ENCODE peak calls at places on chromosomes 13 and 19, in four cellular contexts. S, Y, C and A are unnamed samples.
A peak's percentile ranks its signal among the peaks of the same experiment; 100 is the strongest.

GRCh38 chr13:91797567-91797966 is 399.1 kb downstream of the GPC5 start:
- DNase-seq in S (no peak), Y (no peak), C (no peak), A (no peak)

GRCh38 chr19:48629599-48630288 is 7.4 kb downstream of the DBP start:
- DNase-seq in S (peak; percentile 54), Y (peak; percentile 79), C (peak; percentile 98), A (no peak)

GRCh38 chr13:110850840-110851239 is 64.0 kb downstream of the ANKRD10 start:
- DNase-seq in S (no peak), Y (no peak), C (no peak), A (no peak)

GRCh38 chr13:33642374-33643065 is 175.4 kb upstream of the RFC3 start:
- DNase-seq in S (peak; percentile 39), Y (peak; percentile 95), C (peak; percentile 66), A (no peak)

GRCh38 chr13:35485451-35485850 is 9.0 kb upstream of the MAB21L1 start:
- DNase-seq in S (no peak), Y (no peak), C (no peak), A (no peak)

GRCh38 chr13:74452881-74453280 is 318.7 kb upstream of the KLF12 start:
- DNase-seq in S (no peak), Y (no peak), C (no peak), A (no peak)

GRCh38 chr19:19087676-19088075 is 23.9 kb downstream of the SLC25A42 start:
- DNase-seq in S (no peak), Y (no peak), C (no peak), A (no peak)

GRCh38 chr13:36818483-36819063 is 449 bp upstream of the RFXAP start:
- DNase-seq in S (no peak), Y (no peak), C (no peak), A (no peak)

GRCh38 chr13:47480941-47481340 is 520.1 kb downstream of the SUCLA2 start:
- DNase-seq in S (no peak), Y (no peak), C (no peak), A (no peak)

GRCh38 chr19:47351545-47351944 is 2.4 kb downstream of the DHX34 start:
- DNase-seq in S (no peak), Y (peak; percentile 82), C (peak; percentile 10), A (no peak)

GRCh38 chr13:112771139-112771876 is 81.5 kb downstream of the ATP11A start:
- DNase-seq in S (no peak), Y (no peak), C (peak; percentile 34), A (no peak)

GRCh38 chr19:53394522-53394973 is 401 bp upstream of the ZNF765 start:
- DNase-seq in S (peak; percentile 64), Y (no peak), C (no peak), A (peak; percentile 66)

GRCh38 chr19:50632151-50632835 is 7.4 kb downstream of the SYT3 start:
- DNase-seq in S (no peak), Y (no peak), C (no peak), A (no peak)

GRCh38 chr13:80979035-80979641 is 638.2 kb upstream of the SPRY2 start:
- DNase-seq in S (no peak), Y (peak; percentile 90), C (peak; percentile 56), A (peak; percentile 38)

GRCh38 chr13:87952377-87952776 is 281.2 kb downstream of the SLITRK5 start:
- DNase-seq in S (no peak), Y (no peak), C (no peak), A (no peak)

GRCh38 chr13:112210401-112210800 is 143.5 kb downstream of the SOX1 start:
- DNase-seq in S (no peak), Y (no peak), C (no peak), A (no peak)

GRCh38 chr13:109517516-109517915 is 268.9 kb downstream of the IRS2 start:
- DNase-seq in S (no peak), Y (peak; percentile 53), C (no peak), A (no peak)

GRCh38 chr13:112934075-112934474 is 34.9 kb upstream of the MCF2L start:
- DNase-seq in S (no peak), Y (peak; percentile 39), C (no peak), A (no peak)

DNA sequence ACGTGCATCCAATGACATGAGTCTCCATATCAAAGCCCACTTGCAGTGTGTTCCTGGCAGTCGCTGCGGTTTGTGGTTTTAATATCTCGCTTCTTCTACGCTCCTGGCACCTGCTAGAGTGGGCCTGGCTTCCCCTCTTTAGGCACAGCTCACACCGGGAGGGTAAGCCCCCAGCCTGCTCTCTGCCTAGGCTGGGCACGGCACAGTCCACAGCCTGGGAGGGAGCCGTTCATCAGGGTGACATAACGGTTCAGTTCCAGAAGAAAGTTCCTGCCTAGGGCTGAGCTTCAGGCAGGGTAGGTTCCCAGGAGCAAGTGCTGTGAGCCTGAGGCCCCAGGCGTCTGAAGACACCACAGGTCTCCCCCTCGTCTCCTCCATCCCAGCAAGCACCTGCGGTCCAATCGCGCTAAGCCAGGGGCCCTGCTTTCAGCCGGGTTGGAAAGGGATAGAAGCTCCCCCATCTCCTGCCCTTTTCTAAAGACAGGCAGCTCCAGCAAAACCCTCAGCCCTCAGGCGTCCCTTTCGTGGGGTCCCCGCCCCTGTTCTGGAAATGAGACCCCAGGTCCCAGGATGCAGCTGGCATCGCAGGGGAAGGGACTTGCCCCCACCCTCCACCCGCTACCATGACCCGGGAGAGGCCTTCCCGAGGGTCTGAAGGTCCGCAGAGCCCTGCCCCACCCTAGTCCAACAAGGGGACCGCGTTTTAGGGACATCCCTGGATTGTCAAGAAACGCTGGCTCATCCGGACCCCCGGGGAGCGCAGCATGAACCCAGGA is 121.6 kb upstream of the ZNF507 start:
- DNase-seq in S (no peak), Y (no peak), C (no peak), A (no peak)
- H3K4me3 ChIP-seq in S (peak overlapping the region; percentile 55), Y (no peak overlapping the region), C (no peak overlapping the region), A (peak overlapping the region; percentile 31)

DNA sequence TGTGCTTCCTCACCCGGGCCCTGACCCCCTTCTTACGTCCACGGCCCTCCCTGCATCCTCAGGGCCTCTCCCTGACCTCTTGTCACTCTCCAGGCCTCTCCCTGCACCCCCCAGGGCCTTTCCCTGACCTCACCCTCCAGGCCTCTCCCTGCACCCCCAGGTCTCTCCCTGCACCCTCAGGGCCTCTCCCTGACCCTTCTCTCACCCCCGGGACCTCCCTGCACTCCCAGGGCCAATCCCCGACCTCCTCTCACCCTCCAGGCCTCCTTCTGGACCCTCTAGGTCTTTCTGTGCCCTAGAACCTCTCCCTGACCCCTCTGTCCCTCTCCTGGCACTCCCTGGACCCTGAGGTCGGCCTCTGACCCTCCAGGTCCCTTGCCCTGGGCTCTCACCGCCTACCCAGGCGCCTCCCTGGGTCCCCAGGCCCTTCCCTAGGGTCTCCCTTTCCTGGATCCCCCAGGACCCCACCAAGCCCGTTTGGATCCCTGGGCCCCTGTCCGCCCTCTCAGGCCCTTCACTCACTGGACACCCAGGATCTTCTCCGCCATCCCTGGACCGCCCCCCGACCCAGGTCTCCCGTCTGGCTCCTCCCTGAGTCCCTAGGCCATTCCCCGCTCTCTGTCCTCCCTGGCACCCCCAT is 588 bp downstream of the KMT5C start:
- DNase-seq in S (no peak), Y (no peak), C (peak; percentile 24), A (peak; percentile 66)
- H3K4me3 ChIP-seq in S (peak overlapping the region; percentile 75), Y (peak overlapping the region; percentile 74), C (peak overlapping the region; percentile 67), A (peak overlapping the region; percentile 64)

DNA sequence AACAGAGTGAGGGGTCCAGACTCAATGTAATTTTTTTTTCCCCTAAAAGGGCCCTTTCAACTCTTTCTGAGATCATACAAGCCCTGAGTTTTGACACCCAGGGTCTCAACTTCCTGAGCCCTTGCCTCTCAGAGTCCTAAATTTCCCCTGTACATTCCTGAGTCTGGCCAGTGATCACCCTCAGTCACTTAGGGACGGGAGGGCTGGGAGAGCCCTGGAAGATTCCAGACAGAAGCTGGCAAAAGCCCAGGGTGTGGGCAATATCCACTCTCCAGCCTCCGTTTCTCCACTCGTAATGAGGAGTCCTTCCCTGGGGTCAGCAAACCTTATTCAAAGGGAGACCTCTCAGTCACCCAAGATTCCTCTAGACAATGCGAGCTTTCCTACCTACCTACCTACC is 1.6 kb downstream of the PPP1R13L start:
- DNase-seq in S (no peak), Y (no peak), C (no peak), A (no peak)
- H3K4me3 ChIP-seq in S (peak overlapping the region; percentile 88), Y (no peak overlapping the region), C (no peak overlapping the region), A (no peak overlapping the region)

GRCh38 chr13:98476106-98476505 is 100.8 kb downstream of the STK24 start:
- DNase-seq in S (no peak), Y (no peak), C (no peak), A (no peak)

GRCh38 chr13:98480915-98481510 is 95.9 kb downstream of the STK24 start:
- DNase-seq in S (peak; percentile 60), Y (peak; percentile 77), C (peak; percentile 18), A (no peak)

GRCh38 chr13:98476538-98476966 is 100.4 kb downstream of the STK24 start:
- DNase-seq in S (peak; percentile 45), Y (peak; percentile 80), C (peak; percentile 64), A (peak; percentile 71)

GRCh38 chr13:98479496-98480003 is 97.4 kb downstream of the STK24 start:
- DNase-seq in S (no peak), Y (no peak), C (no peak), A (no peak)

GRCh38 chr13:98478134-98479129 is 98.5 kb downstream of the STK24 start:
- DNase-seq in S (no peak), Y (peak; percentile 30), C (no peak), A (no peak)
- H3K4me3 ChIP-seq in S (no peak overlapping the region), Y (no peak overlapping the region), C (no peak overlapping the region), A (no peak overlapping the region)